ENCODE peak calls at places on chromosomes 6 and 20, in five cellular contexts. One of them, this sample, is unnamed.

GRCh38 chr6:125888989-125889656 is 67.4 kb upstream of the HINT3 start:
- DNase-seq in epithelial cell of esophagus: peak
- DNase-seq in hypothalamus: no peak
- DNase-seq in fibroblast of mammary gland: peak
- DNase-seq in hepatocyte: peak
- DNase-seq in this sample: peak

GRCh38 chr6:164897523-164898094 is 411.8 kb downstream of the C6orf118 start:
- DNase-seq in hepatocyte: no peak
- DNase-seq in hypothalamus: no peak
- DNase-seq in fibroblast of mammary gland: no peak
- DNase-seq in epithelial cell of esophagus: no peak
- DNase-seq in this sample: no peak

GRCh38 chr6:124868476-124868875 is 93.8 kb upstream of the RNF217 start:
- DNase-seq in fibroblast of mammary gland: no peak
- DNase-seq in hepatocyte: no peak
- DNase-seq in hypothalamus: no peak
- DNase-seq in epithelial cell of esophagus: no peak
- DNase-seq in this sample: no peak

GRCh38 chr6:151765444-151765886 is 42.0 kb upstream of the ESR1 start:
- DNase-seq in epithelial cell of esophagus: peak
- DNase-seq in fibroblast of mammary gland: peak
- DNase-seq in hypothalamus: peak
- DNase-seq in hepatocyte: peak
- DNase-seq in this sample: peak

GRCh38 chr6:1381397-1382330 is 7.7 kb upstream of the FOXF2 start:
- DNase-seq in fibroblast of mammary gland: no peak
- DNase-seq in hepatocyte: peak
- DNase-seq in hypothalamus: no peak
- DNase-seq in epithelial cell of esophagus: peak
- DNase-seq in this sample: peak

GRCh38 chr6:63573140-63573898 is 1.0 kb downstream of the LOC128125822 start:
- DNase-seq in fibroblast of mammary gland: peak
- DNase-seq in hypothalamus: peak
- DNase-seq in epithelial cell of esophagus: peak
- DNase-seq in hepatocyte: peak
- DNase-seq in this sample: peak

GRCh38 chr20:23928788-23929187 is 49.2 kb upstream of the CST5 start:
- DNase-seq in fibroblast of mammary gland: no peak
- DNase-seq in hepatocyte: no peak
- DNase-seq in hypothalamus: no peak
- DNase-seq in epithelial cell of esophagus: no peak
- DNase-seq in this sample: no peak

GRCh38 chr6:110357696-110358535 is at the start of gene METTL24:
- DNase-seq in epithelial cell of esophagus: no peak
- DNase-seq in hepatocyte: peak
- DNase-seq in hypothalamus: no peak
- DNase-seq in fibroblast of mammary gland: no peak
- DNase-seq in this sample: peak

This sample was measured in islet precursor cell.